ENCODE peak calls at places on chromosomes 13 and 19, in eight cellular contexts. O is stimulated activated CD8-positive, alpha-beta memory T cell treated with anti-CD3 and anti-CD28 coated beads, Interleukin-4, amount 100 ng/mL, for 1 hour; L is IMR-90; R is cardiac muscle cell; H is iPS DF 6.9; V is stimulated activated CD4-positive, alpha-beta T cell treated with anti-CD3 and anti-CD28 coated beads, TNF-alpha, amount 100 ng/mL, for 1 hour; B is neural progenitor cell; D is NK-92 treated with Interleukin-12 subunit alpha and Interleukin-12 subunit beta, amount 100 ng/mL, for 24 hours. K is an unnamed sample.

GRCh38 chr19:45440873-45441654 is 17.3 kb upstream of the ERCC1 start:
- DNase-seq in O (no peak), L (peak), R (peak), H (no peak), V (no peak), B (peak), D (no peak), K (no peak)

GRCh38 chr19:17755977-17756670 is 4.8 kb downstream of the FCHO1 start:
- DNase-seq in O (no peak), L (peak), R (peak), H (no peak), V (no peak), B (peak), D (no peak), K (no peak)

GRCh38 chr19:2663920-2664571 is 38.4 kb downstream of the GNG7 start:
- DNase-seq in O (no peak), L (no peak), R (peak), H (no peak), V (no peak), B (no peak), D (no peak), K (no peak)

GRCh38 chr13:73870970-73871935 is 263.0 kb downstream of the KLF12 start:
- DNase-seq in O (no peak), L (peak), R (no peak), H (peak), V (no peak), B (no peak), D (no peak), K (no peak)

GRCh38 chr19:49591731-49592485 is 926 bp downstream of the PRR12 start:
- DNase-seq in O (no peak), L (peak), R (peak), H (no peak), V (peak), B (peak), D (no peak), K (no peak)

GRCh38 chr13:97849305-97849704 is 104.2 kb upstream of the IPO5 start:
- DNase-seq in O (no peak), L (peak), R (peak), H (no peak), V (no peak), B (peak), D (no peak), K (no peak)

GRCh38 chr19:57633832-57634131 is 814 bp downstream of the ZNF211 start:
- DNase-seq in O (no peak), L (no peak), R (no peak), H (no peak), V (no peak), B (no peak), D (no peak), K (no peak)

GRCh38 chr19:13935765-13936486 is 2.3 kb downstream of the PODNL1 start:
- DNase-seq in O (no peak), L (no peak), R (peak), H (no peak), V (no peak), B (peak), D (no peak), K (no peak)

GRCh38 chr19:40281381-40282208 is 3.5 kb downstream of the AKT2 start:
- DNase-seq in O (no peak), L (no peak), R (no peak), H (no peak), V (no peak), B (no peak), D (no peak), K (no peak)

GRCh38 chr19:33406521-33407139 is 33.1 kb downstream of the CEBPG start:
- DNase-seq in O (peak), L (peak), R (peak), H (peak), V (peak), B (peak), D (peak), K (no peak)

GRCh38 chr13:93268327-93269028 is 41.9 kb downstream of the GPC6 start:
- DNase-seq in O (no peak), L (no peak), R (no peak), H (no peak), V (no peak), B (no peak), D (no peak), K (no peak)

GRCh38 chr13:30615851-30616311 is 1.8 kb upstream of the USPL1 start:
- DNase-seq in O (no peak), L (peak), R (peak), H (no peak), V (no peak), B (no peak), D (no peak), K (no peak)

GRCh38 chr13:98033277-98034247 is 80.1 kb downstream of the IPO5 start:
- DNase-seq in O (no peak), L (peak), R (peak), H (no peak), V (no peak), B (peak), D (no peak), K (no peak)

GRCh38 chr19:4375620-4376228 is 24.6 kb downstream of the SH3GL1 start:
- DNase-seq in O (no peak), L (peak), R (no peak), H (no peak), V (no peak), B (peak), D (no peak), K (no peak)

GRCh38 chr19:9848761-9849160 is 13.6 kb downstream of the PIN1 start:
- DNase-seq in O (no peak), L (no peak), R (no peak), H (no peak), V (no peak), B (no peak), D (no peak), K (no peak)

GRCh38 chr13:49791753-49792549 is 531 bp downstream of the KPNA3 start:
- DNase-seq in O (peak), L (peak), R (peak), H (no peak), V (peak), B (peak), D (peak), K (no peak)

GRCh38 chr13:45336025-45336800 is 4.8 kb downstream of the TPT1 start:
- DNase-seq in O (no peak), L (no peak), R (no peak), H (no peak), V (no peak), B (no peak), D (no peak), K (no peak)

GRCh38 chr19:30106417-30107095 is 164.5 kb downstream of the URI1 start:
- DNase-seq in O (no peak), L (no peak), R (no peak), H (no peak), V (no peak), B (no peak), D (no peak), K (no peak)

GRCh38 chr13:45229172-45229571 is 28.3 kb upstream of the KCTD4 start:
- DNase-seq in O (no peak), L (no peak), R (no peak), H (no peak), V (no peak), B (no peak), D (no peak), K (no peak)

GRCh38 chr13:27997904-27998522 is 9.5 kb upstream of the URAD start:
- DNase-seq in O (no peak), L (peak), R (peak), H (no peak), V (no peak), B (peak), D (no peak), K (no peak)

GRCh38 chr19:3682286-3682685 is 18.0 kb downstream of the PIP5K1C start:
- DNase-seq in O (no peak), L (no peak), R (no peak), H (no peak), V (no peak), B (no peak), D (no peak), K (no peak)

GRCh38 chr19:38032151-38032550 is 125.1 kb downstream of the SIPA1L3 start:
- DNase-seq in O (no peak), L (peak), R (no peak), H (no peak), V (no peak), B (no peak), D (no peak), K (no peak)

GRCh38 chr19:51116736-51117135 is 8.0 kb upstream of the SIGLEC9 start:
- DNase-seq in O (no peak), L (no peak), R (no peak), H (no peak), V (no peak), B (no peak), D (no peak), K (no peak)